ENCODE peak calls at places on chromosome 22, in six cellular contexts. B, D, A, L, E and F are unnamed samples.
A peak's percentile ranks its signal among the peaks of the same experiment; 100 is the strongest.

GRCh38 chr22:50633771-50634170 is 5.8 kb upstream of the ARSA start:
- DNase-seq in B (no peak), D (no peak), A (no peak), L (no peak), E (no peak), F (no peak)

GRCh38 chr22:17087176-17088131 is 2.7 kb downstream of the IL17RA start:
- DNase-seq in B (no peak), D (peak; percentile 51), A (peak; percentile 65), L (peak; percentile 60), E (no peak), F (no peak)

GRCh38 chr22:24580276-24580675 is 12.6 kb downstream of the LRRC75B start:
- DNase-seq in B (no peak), D (no peak), A (peak; percentile 78), L (peak; percentile 66), E (no peak), F (no peak)

GRCh38 chr22:32649515-32650200 is 151.8 kb upstream of the TIMP3 start:
- DNase-seq in B (no peak), D (no peak), A (no peak), L (no peak), E (no peak), F (no peak)

GRCh38 chr22:22710719-22711531 is 66.5 kb downstream of the GGTLC2 start:
- DNase-seq in B (peak; percentile 70), D (peak; percentile 62), A (no peak), L (no peak), E (no peak), F (peak; percentile 70)

GRCh38 chr22:31229402-31230140 is 17.5 kb downstream of the LIMK2 start:
- DNase-seq in B (no peak), D (no peak), A (no peak), L (no peak), E (no peak), F (no peak)

GRCh38 chr22:41687901-41688364 is 734 bp downstream of the SNU13 start:
- DNase-seq in B (no peak), D (no peak), A (no peak), L (no peak), E (peak; percentile 62), F (no peak)

GRCh38 chr22:42309865-42310264 is 39.4 kb upstream of the TCF20 start:
- DNase-seq in B (no peak), D (no peak), A (no peak), L (no peak), E (no peak), F (no peak)

GRCh38 chr22:24433868-24434471 is 6.6 kb downstream of the ADORA2A start:
- DNase-seq in B (peak; percentile 88), D (peak; percentile 90), A (no peak), L (no peak), E (no peak), F (peak; percentile 57)

GRCh38 chr22:26558246-26558895 is 31.6 kb downstream of the TPST2 start:
- DNase-seq in B (no peak), D (no peak), A (no peak), L (peak; percentile 4), E (no peak), F (no peak)

GRCh38 chr22:17578129-17578754 is 14.9 kb downstream of the SLC25A18 start:
- DNase-seq in B (no peak), D (no peak), A (no peak), L (no peak), E (no peak), F (no peak)

GRCh38 chr22:42863349-42863911 is 6.4 kb upstream of the ARFGAP3 start:
- DNase-seq in B (peak; percentile 50), D (peak; percentile 37), A (peak; percentile 65), L (peak; percentile 53), E (no peak), F (no peak)

GRCh38 chr22:37185646-37186227 is 2.3 kb downstream of the C1QTNF6 start:
- DNase-seq in B (no peak), D (no peak), A (no peak), L (no peak), E (no peak), F (no peak)

GRCh38 chr22:30422481-30423295 is 2.9 kb upstream of the MTFP1 start:
- DNase-seq in B (no peak), D (no peak), A (peak; percentile 73), L (peak; percentile 81), E (peak; percentile 10), F (no peak)

GRCh38 chr22:40636380-40637180 is at the start of gene MRTFA:
- DNase-seq in B (peak; percentile 96), D (peak; percentile 96), A (peak; percentile 99), L (peak; percentile 98), E (peak; percentile 99), F (peak; percentile 95)

GRCh38 chr22:25511725-25512124 is 52.8 kb upstream of the GRK3 start:
- DNase-seq in B (no peak), D (no peak), A (no peak), L (no peak), E (no peak), F (no peak)

GRCh38 chr22:48740086-48740730 is 1087.5 kb downstream of the BRD1 start:
- DNase-seq in B (no peak), D (no peak), A (no peak), L (no peak), E (no peak), F (no peak)

GRCh38 chr22:48742556-48743343 is 1084.9 kb downstream of the BRD1 start:
- DNase-seq in B (no peak), D (no peak), A (no peak), L (no peak), E (no peak), F (no peak)

GRCh38 chr22:48742191-48742555 is 1085.5 kb downstream of the BRD1 start:
- DNase-seq in B (no peak), D (no peak), A (no peak), L (no peak), E (no peak), F (no peak)

GRCh38 chr22:48740731-48741405 is 1086.8 kb downstream of the BRD1 start:
- DNase-seq in B (no peak), D (no peak), A (no peak), L (no peak), E (no peak), F (no peak)

GRCh38 chr22:48741540-48741939 is 1086.1 kb downstream of the BRD1 start:
- DNase-seq in B (no peak), D (no peak), A (no peak), L (no peak), E (no peak), F (no peak)
- TF ChIP-seq CTCF in B (no peak), D (no peak), A (no peak), L (no peak), E (no peak), F (no peak)

DNA sequence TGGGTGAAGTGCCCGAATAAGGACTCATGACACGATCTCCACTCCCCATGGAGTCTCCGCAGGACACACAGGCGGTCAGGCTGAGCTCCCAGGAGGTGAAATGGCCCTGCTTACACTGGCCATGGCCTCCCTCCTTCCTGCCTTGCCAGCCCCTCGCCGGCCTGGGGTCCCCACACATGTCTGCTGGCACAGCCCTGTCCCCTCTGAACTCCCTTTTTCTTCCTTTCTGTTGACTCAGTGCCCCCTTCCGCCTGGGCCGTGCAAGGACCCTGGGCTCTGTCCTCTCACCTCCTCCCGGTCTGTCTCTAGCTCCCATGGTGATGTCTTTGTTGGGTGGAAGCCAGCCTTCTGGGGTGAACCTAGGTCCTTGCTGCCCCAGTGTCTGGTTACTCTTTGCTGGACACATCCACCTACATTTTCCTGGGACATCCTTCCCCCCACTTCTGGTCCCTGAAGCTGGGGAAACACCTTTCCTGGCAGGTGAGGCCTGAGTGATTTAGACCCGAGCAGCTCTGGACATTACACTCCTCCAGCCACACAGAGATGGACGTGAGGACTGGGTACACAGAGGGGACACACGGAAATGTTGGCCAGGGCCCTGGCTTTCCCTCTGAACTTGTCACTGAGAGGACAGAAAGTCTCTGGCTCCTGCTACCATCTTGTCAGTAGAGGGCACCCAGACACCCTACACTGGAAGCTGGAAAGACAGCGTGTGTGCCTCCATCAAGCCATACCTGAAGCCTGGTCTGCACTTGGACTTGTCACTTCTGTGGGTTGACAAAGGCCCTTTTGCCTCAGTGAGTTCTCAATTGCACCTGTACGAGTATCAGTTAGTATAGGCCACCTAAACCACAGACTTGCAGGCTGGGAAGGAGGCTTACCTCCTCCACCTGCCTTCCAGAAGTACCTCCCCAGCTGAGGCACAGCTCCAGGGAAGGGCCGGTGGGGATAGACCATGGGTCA is 864.3 kb downstream of the TBC1D22A start:
- DNase-seq in B (no peak), D (no peak), A (no peak), L (no peak), E (no peak), F (no peak)
- TF ChIP-seq CTCF in B (no peak), D (no peak), A (no peak), L (no peak), E (no peak), F (no peak)

GRCh38 chr22:20398420-20398819 is 4.5 kb downstream of the ZNF74 start:
- DNase-seq in B (no peak), D (no peak), A (no peak), L (no peak), E (no peak), F (no peak)
- TF ChIP-seq CTCF in B (no peak), D (no peak), A (no peak), L (no peak), E (no peak), F (no peak)

DNA sequence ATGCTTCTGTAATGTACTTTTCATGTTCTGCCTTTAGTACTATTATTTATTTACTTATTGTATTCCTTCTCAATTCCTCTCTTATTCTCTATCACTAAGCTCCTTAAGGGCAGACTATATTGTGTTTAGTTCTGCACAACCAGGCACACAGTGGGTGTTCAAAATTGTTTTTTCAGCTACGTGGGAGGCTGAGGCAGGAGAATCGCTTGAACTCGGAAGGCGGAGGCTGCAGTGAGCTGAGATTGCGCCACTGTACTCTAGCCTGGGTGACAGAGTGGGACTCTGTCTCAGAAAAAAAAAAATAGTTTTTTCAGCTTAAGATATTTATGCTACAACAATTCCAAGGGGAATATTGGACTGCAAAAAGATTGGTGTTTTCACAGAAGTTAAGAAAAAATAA is 17.4 kb upstream of the DDX17 start:
- DNase-seq in B (no peak), D (no peak), A (no peak), L (no peak), E (no peak), F (no peak)
- TF ChIP-seq CTCF in B (no peak), D (no peak), A (no peak), L (no peak), E (no peak), F (no peak)

GRCh38 chr22:43926349-43926710 is 2.7 kb downstream of the PNPLA3 start:
- DNase-seq in B (no peak), D (no peak), A (no peak), L (no peak), E (no peak), F (no peak)

GRCh38 chr22:43922123-43922522 is 1.5 kb upstream of the PNPLA3 start:
- DNase-seq in B (no peak), D (no peak), A (no peak), L (no peak), E (no peak), F (no peak)

GRCh38 chr22:43923191-43923590 is 414 bp upstream of the PNPLA3 start:
- DNase-seq in B (peak; percentile 69), D (peak; percentile 65), A (no peak), L (no peak), E (no peak), F (no peak)

GRCh38 chr22:43925433-43926348 is 2.1 kb downstream of the PNPLA3 start:
- DNase-seq in B (no peak), D (no peak), A (no peak), L (no peak), E (no peak), F (no peak)

GRCh38 chr22:43923631-43924548 is at the start of gene PNPLA3:
- DNase-seq in B (peak; percentile 92), D (peak; percentile 88), A (peak; percentile 50), L (no peak), E (peak; percentile 95), F (peak; percentile 60)
- TF ChIP-seq CTCF in B (no peak), D (no peak), A (peak; percentile 32), L (peak; percentile 30), E (peak; percentile 30), F (no peak)